ENCODE peak calls at places on chromosomes 11 and 22, in four cellular contexts. One of them, this sample, is unnamed.

GRCh38 chr11:115264278-115264677 is 239.9 kb downstream of the CADM1 start:
- DNase-seq in psoas muscle: no peak
- DNase-seq in A549: no peak
- DNase-seq in transverse colon: no peak
- DNase-seq in this sample: no peak

GRCh38 chr11:113419426-113420003 is 31.9 kb downstream of the ANKK1 start:
- DNase-seq in transverse colon: no peak
- DNase-seq in psoas muscle: no peak
- DNase-seq in A549: no peak
- DNase-seq in this sample: no peak

GRCh38 chr22:36931446-36931845 is 18.0 kb downstream of the CSF2RB start:
- DNase-seq in A549: no peak
- DNase-seq in transverse colon: no peak
- DNase-seq in psoas muscle: no peak
- DNase-seq in this sample: no peak

GRCh38 chr22:34976886-34977285 is 89.1 kb upstream of the ISX start:
- DNase-seq in psoas muscle: no peak
- DNase-seq in transverse colon: no peak
- DNase-seq in A549: no peak
- DNase-seq in this sample: no peak

GRCh38 chr22:19893363-19893762 is 38.7 kb upstream of the GNB1L start:
- DNase-seq in transverse colon: no peak
- DNase-seq in psoas muscle: no peak
- DNase-seq in A549: no peak
- DNase-seq in this sample: no peak

GRCh38 chr11:4464216-4465159 is 15.4 kb downstream of the OR52K2 start:
- DNase-seq in transverse colon: no peak
- DNase-seq in psoas muscle: no peak
- DNase-seq in A549: no peak
- DNase-seq in this sample: no peak

GRCh38 chr11:3177931-3178330 is 12.8 kb upstream of the OSBPL5 start:
- DNase-seq in A549: no peak
- DNase-seq in psoas muscle: no peak
- DNase-seq in transverse colon: no peak
- DNase-seq in this sample: no peak

GRCh38 chr11:10474551-10474950 is 19.5 kb downstream of the AMPD3 start:
- DNase-seq in psoas muscle: no peak
- DNase-seq in transverse colon: no peak
- DNase-seq in A549: no peak
- DNase-seq in this sample: no peak

GRCh38 chr11:58575377-58576020 is at the start of gene LPXN:
- DNase-seq in A549: no peak
- DNase-seq in psoas muscle: no peak
- DNase-seq in transverse colon: peak; percentile 48
- DNase-seq in this sample: peak; percentile 35

GRCh38 chr11:67484847-67485311 is 2.1 kb downstream of the AIP start:
- DNase-seq in psoas muscle: no peak
- DNase-seq in transverse colon: peak; percentile 57
- DNase-seq in A549: no peak
- DNase-seq in this sample: no peak

GRCh38 chr22:34296456-34296855 is 376.2 kb upstream of the LARGE1 start:
- DNase-seq in A549: no peak
- DNase-seq in transverse colon: no peak
- DNase-seq in psoas muscle: no peak
- DNase-seq in this sample: no peak

GRCh38 chr11:96393753-96394348 is 4.0 kb downstream of the JRKL start:
- DNase-seq in transverse colon: no peak
- DNase-seq in A549: peak; percentile 20
- DNase-seq in psoas muscle: no peak
- DNase-seq in this sample: no peak

GRCh38 chr11:118171274-118172062 is 5.0 kb downstream of the SCN2B start:
- DNase-seq in psoas muscle: peak; percentile 83
- DNase-seq in A549: peak; percentile 82
- DNase-seq in transverse colon: peak; percentile 72
- DNase-seq in this sample: peak; percentile 76

GRCh38 chr22:28581020-28581419 is 98.6 kb downstream of the TTC28 start:
- DNase-seq in A549: no peak
- DNase-seq in transverse colon: no peak
- DNase-seq in psoas muscle: no peak
- DNase-seq in this sample: no peak

GRCh38 chr11:74611369-74611861 is 19.0 kb downstream of the POLD3 start:
- DNase-seq in psoas muscle: no peak
- DNase-seq in transverse colon: no peak
- DNase-seq in A549: peak; percentile 18
- DNase-seq in this sample: no peak

GRCh38 chr11:108713076-108713790 is 48.4 kb downstream of the DDX10 start:
- DNase-seq in A549: no peak
- DNase-seq in transverse colon: no peak
- DNase-seq in psoas muscle: no peak
- DNase-seq in this sample: no peak

GRCh38 chr22:42644422-42645340 is 4.3 kb upstream of the ATP5MGL start:
- DNase-seq in transverse colon: peak; percentile 51
- DNase-seq in psoas muscle: peak; percentile 81
- DNase-seq in A549: no peak
- DNase-seq in this sample: peak; percentile 51

GRCh38 chr11:19697721-19698121 is 14.9 kb upstream of the NAV2 start:
- DNase-seq in transverse colon: no peak
- DNase-seq in psoas muscle: no peak
- DNase-seq in A549: no peak
- DNase-seq in this sample: no peak

GRCh38 chr11:11972942-11973341 is 35.5 kb downstream of the DKK3 start:
- DNase-seq in psoas muscle: no peak
- DNase-seq in A549: no peak
- DNase-seq in transverse colon: no peak
- DNase-seq in this sample: no peak

GRCh38 chr11:129366737-129367597 is 8.7 kb upstream of the BARX2 start:
- DNase-seq in transverse colon: no peak
- DNase-seq in A549: no peak
- DNase-seq in psoas muscle: no peak
- DNase-seq in this sample: no peak

GRCh38 chr11:106939157-106939556 is 79.1 kb downstream of the GUCY1A2 start:
- DNase-seq in A549: no peak
- DNase-seq in psoas muscle: no peak
- DNase-seq in transverse colon: no peak
- DNase-seq in this sample: no peak

GRCh38 chr11:64001552-64002427 is 15.6 kb downstream of the OTUB1 start:
- DNase-seq in transverse colon: no peak
- DNase-seq in psoas muscle: peak; percentile 77
- DNase-seq in A549: no peak
- DNase-seq in this sample: no peak

GRCh38 chr22:45738206-45738605 is 66.6 kb downstream of the ATXN10 start:
- DNase-seq in psoas muscle: no peak
- DNase-seq in transverse colon: no peak
- DNase-seq in A549: no peak
- DNase-seq in this sample: no peak

GRCh38 chr22:49307071-49307830 is 520.4 kb downstream of the BRD1 start:
- DNase-seq in transverse colon: no peak
- DNase-seq in psoas muscle: peak; percentile 26
- DNase-seq in A549: no peak
- DNase-seq in this sample: peak; percentile 4

GRCh38 chr11:67613960-67614715 is 7.4 kb downstream of the NDUFV1 start:
- DNase-seq in A549: no peak
- DNase-seq in psoas muscle: peak; percentile 83
- DNase-seq in transverse colon: peak; percentile 77
- DNase-seq in this sample: peak; percentile 68

GRCh38 chr11:82988936-82989627 is 82.6 kb downstream of the RAB30 start:
- DNase-seq in A549: no peak
- DNase-seq in transverse colon: no peak
- DNase-seq in psoas muscle: no peak
- DNase-seq in this sample: no peak

GRCh38 chr11:127458561-127458960 is 458.0 kb upstream of the KIRREL3 start:
- DNase-seq in A549: no peak
- DNase-seq in transverse colon: no peak
- DNase-seq in psoas muscle: no peak
- DNase-seq in this sample: no peak

GRCh38 chr11:4092031-4092430 is 2.6 kb upstream of the RRM1 start:
- DNase-seq in transverse colon: no peak
- DNase-seq in psoas muscle: no peak
- DNase-seq in A549: no peak
- DNase-seq in this sample: no peak

GRCh38 chr11:46554205-46555162 is 39.3 kb downstream of the AMBRA1 start:
- DNase-seq in A549: peak; percentile 68
- DNase-seq in psoas muscle: no peak
- DNase-seq in transverse colon: no peak
- DNase-seq in this sample: no peak

GRCh38 chr11:122781378-122782040 is 56.8 kb upstream of the CRTAM start:
- DNase-seq in transverse colon: peak; percentile 85
- DNase-seq in A549: peak; percentile 84
- DNase-seq in psoas muscle: peak; percentile 92
- DNase-seq in this sample: peak; percentile 84

GRCh38 chr22:37932401-37932800 is 21.0 kb downstream of the C22orf23 start:
- DNase-seq in A549: no peak
- DNase-seq in psoas muscle: no peak
- DNase-seq in transverse colon: no peak
- DNase-seq in this sample: no peak

GRCh38 chr11:108414958-108415357 is 52.4 kb downstream of the C11orf65 start:
- DNase-seq in psoas muscle: no peak
- DNase-seq in transverse colon: no peak
- DNase-seq in A549: no peak
- DNase-seq in this sample: no peak

GRCh38 chr11:10856689-10857603 is 907 bp downstream of the ZBED5 start:
- DNase-seq in A549: no peak
- DNase-seq in psoas muscle: no peak
- DNase-seq in transverse colon: peak; percentile 70
- DNase-seq in this sample: peak; percentile 50

GRCh38 chr11:83827520-83827919 is 541.4 kb upstream of the CCDC90B start:
- DNase-seq in psoas muscle: no peak
- DNase-seq in transverse colon: no peak
- DNase-seq in A549: no peak
- DNase-seq in this sample: no peak

GRCh38 chr11:2926611-2927492 is 2.4 kb downstream of the PHLDA2 start:
- DNase-seq in psoas muscle: peak; percentile 25
- DNase-seq in transverse colon: peak; percentile 9
- DNase-seq in A549: no peak
- DNase-seq in this sample: peak; percentile 18

GRCh38 chr22:41636467-41636866 is 15.4 kb downstream of the XRCC6 start:
- DNase-seq in A549: no peak
- DNase-seq in transverse colon: no peak
- DNase-seq in psoas muscle: peak; percentile 82
- DNase-seq in this sample: no peak

GRCh38 chr11:118939948-118940598 is 14.3 kb upstream of the BCL9L start:
- DNase-seq in psoas muscle: no peak
- DNase-seq in A549: no peak
- DNase-seq in transverse colon: no peak
- DNase-seq in this sample: no peak

DNA sequence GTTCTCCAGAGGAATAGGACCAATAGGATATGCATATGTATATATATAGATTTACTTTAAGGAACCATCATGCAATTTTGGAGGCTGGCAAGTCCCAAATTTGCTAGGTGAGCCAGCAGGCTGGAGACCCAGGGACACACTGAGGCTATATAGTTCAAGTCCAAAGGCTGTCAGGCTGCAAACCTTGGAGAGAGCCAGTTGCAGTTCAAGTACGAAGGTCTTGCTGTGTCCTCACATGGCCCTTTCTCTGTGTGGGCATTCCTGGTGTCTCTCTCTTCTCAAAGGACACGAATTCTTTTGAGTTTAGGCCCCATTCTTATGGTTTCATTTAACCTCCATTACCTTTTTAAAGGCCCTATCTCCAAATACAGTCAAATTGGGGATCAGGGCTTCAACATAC is 134.4 kb upstream of the SORL1-AS1 start:
- DNase-seq in A549: no peak
- DNase-seq in psoas muscle: no peak
- DNase-seq in transverse colon: peak; percentile 37
- DNase-seq in this sample: no peak
- H3K27ac ChIP-seq in A549: no peak overlapping the region
- H3K27ac ChIP-seq in psoas muscle: no peak overlapping the region
- H3K27ac ChIP-seq in transverse colon: peak overlapping the region; percentile 47
- H3K27ac ChIP-seq in this sample: no peak overlapping the region

GRCh38 chr22:17921871-17922821 is 102.2 kb downstream of the MICAL3 start:
- DNase-seq in psoas muscle: no peak
- DNase-seq in transverse colon: peak; percentile 53
- DNase-seq in A549: no peak
- DNase-seq in this sample: no peak
- H3K4me1 ChIP-seq in psoas muscle: peaks cover 89% of the 10 kb centered on the region
- H3K4me1 ChIP-seq in transverse colon: peaks cover 63% of the 10 kb centered on the region
- H3K4me1 ChIP-seq in A549: peaks cover 49% of the 10 kb centered on the region
- H3K4me1 ChIP-seq in this sample: peaks cover 62% of the 10 kb centered on the region

DNA sequence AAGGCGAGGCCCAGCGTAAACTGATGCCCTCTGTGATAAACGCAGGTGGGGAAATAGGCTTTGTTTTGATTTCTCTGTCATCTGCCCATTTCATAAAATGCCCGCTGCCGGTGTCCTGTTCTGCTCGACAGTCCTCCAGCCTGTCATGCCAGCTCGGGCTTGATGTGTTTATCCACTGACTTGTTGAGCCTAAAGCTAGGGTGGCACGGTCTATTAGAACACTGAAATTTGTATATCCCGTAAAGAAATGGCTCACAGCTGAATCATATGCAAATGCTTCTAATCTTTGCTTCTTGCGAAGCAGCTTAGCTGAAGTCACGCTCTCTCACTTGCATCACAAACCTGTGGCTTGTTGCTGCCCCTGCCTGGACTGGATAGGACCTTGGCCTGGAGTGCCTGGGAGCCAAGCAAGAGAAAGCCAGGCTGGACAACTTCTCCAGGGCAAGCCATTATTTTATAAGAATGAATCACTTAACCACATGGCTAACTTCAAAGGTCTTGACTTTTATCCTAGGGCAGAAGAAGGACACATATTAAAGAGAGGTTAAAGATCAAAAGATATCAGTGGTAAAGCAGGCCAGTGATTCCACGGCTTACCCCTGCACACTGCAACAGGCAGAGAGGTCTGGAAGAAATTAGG is 33.1 kb downstream of the EHF start:
- DNase-seq in psoas muscle: peak; percentile 81
- DNase-seq in A549: peak; percentile 82
- DNase-seq in transverse colon: peak; percentile 59
- DNase-seq in this sample: peak; percentile 74
- TF ChIP-seq CTCF in psoas muscle: no peak
- TF ChIP-seq CTCF in A549: peak; percentile 48
- TF ChIP-seq CTCF in transverse colon: no peak
- TF ChIP-seq CTCF in this sample: peak; percentile 62

DNA sequence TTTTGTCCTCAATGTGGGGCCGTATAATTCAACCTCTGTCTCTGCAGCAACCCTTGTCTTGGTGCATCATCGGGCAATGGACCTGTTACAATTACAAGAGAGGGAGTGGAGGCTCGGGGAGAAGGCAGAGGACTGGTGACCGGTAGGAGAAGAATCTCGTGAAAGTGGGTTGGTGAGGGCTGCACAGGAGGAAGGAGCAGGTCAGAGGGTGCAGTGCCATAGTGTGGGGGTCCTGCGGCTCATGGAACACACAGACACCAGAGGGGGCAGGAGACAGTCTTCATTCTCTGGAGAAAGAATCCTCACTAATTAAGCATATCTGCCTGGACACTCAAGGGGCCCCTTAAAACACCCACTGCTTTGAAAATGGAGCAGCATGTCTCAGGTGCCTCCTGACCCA is 174.7 kb upstream of the B3GAT1 start:
- DNase-seq in A549: no peak
- DNase-seq in psoas muscle: no peak
- DNase-seq in transverse colon: no peak
- DNase-seq in this sample: no peak
- H3K27ac ChIP-seq in A549: no peak overlapping the region
- H3K27ac ChIP-seq in psoas muscle: no peak overlapping the region
- H3K27ac ChIP-seq in transverse colon: no peak overlapping the region
- H3K27ac ChIP-seq in this sample: no peak overlapping the region

This sample was measured in body of pancreas.